ENCODE peak calls at places on chromosomes 6 and 20, in eight cellular contexts. Z, B, A, J, L, X, H and Y are unnamed samples.

GRCh38 chr6:9606435-9607134 is 808.3 kb downstream of the TFAP2A start:
- DNase-seq in Z (no peak), B (peak), A (no peak), J (no peak), L (peak), X (no peak), H (peak), Y (no peak)

GRCh38 chr6:12401200-12401599 is 111.0 kb downstream of the EDN1 start:
- DNase-seq in Z (no peak), B (no peak), A (no peak), J (no peak), L (no peak), X (no peak), H (no peak), Y (no peak)

GRCh38 chr6:33622456-33623431 is 1.6 kb downstream of the ITPR3 start:
- DNase-seq in Z (peak), B (no peak), A (no peak), J (no peak), L (no peak), X (no peak), H (no peak), Y (no peak)

GRCh38 chr6:148761532-148761951 is 14.7 kb downstream of the UST start:
- DNase-seq in Z (peak), B (no peak), A (peak), J (no peak), L (no peak), X (no peak), H (no peak), Y (no peak)

GRCh38 chr6:92408350-92408749 is 1011.0 kb downstream of the EPHA7 start:
- DNase-seq in Z (no peak), B (no peak), A (no peak), J (no peak), L (no peak), X (no peak), H (no peak), Y (no peak)

GRCh38 chr6:75317503-75318206 is 33.1 kb upstream of the TMEM30A start:
- DNase-seq in Z (no peak), B (no peak), A (no peak), J (no peak), L (no peak), X (no peak), H (no peak), Y (no peak)

GRCh38 chr6:83055366-83055964 is 10.2 kb downstream of the UBE3D start:
- DNase-seq in Z (no peak), B (peak), A (peak), J (peak), L (peak), X (no peak), H (peak), Y (peak)

GRCh38 chr6:142014515-142014914 is 118.2 kb upstream of the GJE1 start:
- DNase-seq in Z (no peak), B (no peak), A (no peak), J (peak), L (no peak), X (no peak), H (peak), Y (no peak)

GRCh38 chr20:21125072-21125848 is 622 bp upstream of the KIZ start:
- DNase-seq in Z (peak), B (peak), A (no peak), J (peak), L (peak), X (peak), H (peak), Y (no peak)

GRCh38 chr20:57287901-57288300 is 21.5 kb upstream of the BMP7 start:
- DNase-seq in Z (no peak), B (no peak), A (no peak), J (no peak), L (no peak), X (no peak), H (no peak), Y (no peak)

GRCh38 chr20:57288676-57289075 is 22.2 kb upstream of the BMP7 start:
- DNase-seq in Z (no peak), B (no peak), A (no peak), J (no peak), L (no peak), X (no peak), H (no peak), Y (no peak)

GRCh38 chr20:57290178-57290484 is 23.7 kb upstream of the BMP7 start:
- DNase-seq in Z (no peak), B (no peak), A (no peak), J (no peak), L (no peak), X (no peak), H (no peak), Y (no peak)

GRCh38 chr20:57289401-57290177 is 23.1 kb upstream of the BMP7 start:
- DNase-seq in Z (no peak), B (no peak), A (no peak), J (no peak), L (no peak), X (no peak), H (no peak), Y (no peak)

DNA sequence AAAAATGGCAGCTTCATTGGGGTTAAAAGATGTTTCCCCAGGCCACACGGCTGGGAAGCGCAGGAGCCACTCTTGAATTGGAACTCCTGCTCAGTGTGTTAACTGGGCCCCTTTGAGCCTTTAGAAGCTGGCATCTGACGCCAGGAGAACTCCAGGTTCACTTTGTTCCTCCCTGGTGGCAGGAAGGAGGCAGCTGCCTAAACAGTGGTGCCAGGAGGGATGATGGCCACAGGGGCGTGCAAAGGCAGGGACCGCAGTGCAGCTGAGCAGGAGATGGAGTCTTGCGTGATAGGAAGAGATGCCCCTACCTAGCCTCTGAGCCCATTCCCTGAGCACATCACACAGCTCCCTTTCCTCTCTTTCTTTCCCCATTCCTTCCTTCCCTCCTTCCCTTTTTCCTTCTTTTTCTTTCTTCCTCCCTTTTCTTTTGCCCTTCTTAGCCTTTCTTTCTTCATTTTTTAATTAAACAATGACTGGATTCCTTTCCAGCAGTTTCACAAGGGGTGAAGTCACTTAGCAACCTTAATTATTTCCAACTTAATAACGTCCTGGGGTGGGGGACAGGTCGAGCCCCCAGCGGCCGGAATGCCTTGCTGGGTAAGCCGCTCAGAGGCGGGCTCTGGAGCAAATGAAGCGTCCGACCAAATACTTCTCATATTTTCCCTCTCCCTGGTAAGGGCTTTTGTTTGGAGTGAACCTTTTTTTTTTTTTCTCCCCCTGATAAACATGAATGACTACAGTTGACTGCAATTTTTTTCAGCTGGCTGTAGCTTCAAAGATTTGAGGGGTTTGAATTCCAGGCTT is 20.8 kb upstream of the BMP7 start:
- DNase-seq in Z (no peak), B (no peak), A (no peak), J (no peak), L (no peak), X (no peak), H (no peak), Y (no peak)
- TF ChIP-seq CTCF in Z (no peak), B (no peak), A (no peak), J (no peak), L (no peak), X (no peak), H (no peak), Y (no peak)

DNA sequence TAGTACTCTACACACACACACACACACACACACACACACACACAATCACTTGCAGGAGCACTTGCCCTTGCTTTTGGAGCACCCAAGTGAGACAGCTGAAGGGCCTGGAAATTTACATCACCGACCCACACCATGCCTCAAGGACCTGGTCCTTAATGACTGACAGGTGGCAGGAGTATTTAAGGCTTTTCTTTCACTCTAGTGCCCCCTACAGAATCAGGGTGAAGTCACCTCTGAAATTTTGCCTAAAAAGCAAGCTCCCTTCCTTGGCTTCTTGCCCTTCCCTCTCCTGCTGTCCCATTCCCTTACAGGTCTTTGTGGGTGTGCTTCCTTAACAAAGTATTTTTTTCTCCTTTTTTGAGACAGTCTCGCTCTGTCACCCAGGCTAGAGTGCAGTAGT is 353.5 kb upstream of the IRAK1BP1 start:
- DNase-seq in Z (no peak), B (no peak), A (no peak), J (no peak), L (no peak), X (no peak), H (no peak), Y (peak)
- TF ChIP-seq CTCF in Z (no peak), B (no peak), A (no peak), J (no peak), L (peak), X (no peak), H (no peak), Y (no peak)

GRCh38 chr20:53382263-53382844 is 211.3 kb downstream of the ZNF217 start:
- DNase-seq in Z (no peak), B (no peak), A (no peak), J (no peak), L (no peak), X (peak), H (no peak), Y (no peak)
- TF ChIP-seq CTCF in Z (no peak), B (no peak), A (no peak), J (no peak), L (no peak), X (no peak), H (no peak), Y (no peak)

DNA sequence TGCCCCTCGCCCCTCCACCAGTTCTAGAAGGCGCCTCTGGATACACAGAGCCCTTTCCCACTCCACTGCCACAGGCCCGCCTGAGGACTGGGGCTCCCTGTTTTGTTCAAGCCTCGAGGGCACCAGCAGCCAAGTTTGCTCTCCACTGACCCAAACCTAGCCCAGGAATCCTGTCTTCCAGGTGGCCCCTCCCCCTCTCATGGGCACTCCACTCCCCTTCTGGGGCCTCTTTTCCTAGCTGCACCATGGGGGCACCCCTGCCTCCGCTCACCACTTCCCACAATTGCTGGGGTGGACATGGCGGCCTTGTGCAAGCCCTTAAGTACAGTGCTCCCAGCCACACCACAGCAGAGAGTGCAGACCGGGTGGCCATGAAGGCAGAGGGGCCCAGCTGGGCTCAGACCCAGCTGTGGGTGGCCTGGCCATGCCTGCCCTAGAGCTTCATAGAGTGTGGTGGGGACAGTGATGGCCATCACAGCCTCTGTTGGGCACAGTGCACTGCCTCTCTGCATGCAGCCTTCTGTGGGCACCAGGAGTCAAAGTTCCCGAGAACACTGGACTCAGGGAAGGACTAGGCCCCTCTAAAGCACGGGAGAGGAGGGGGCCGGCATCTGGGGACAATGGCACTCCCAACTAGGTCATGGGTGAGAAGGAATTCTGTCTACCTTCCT is 1.3 kb downstream of the MYL9 start:
- DNase-seq in Z (peak), B (no peak), A (no peak), J (no peak), L (no peak), X (no peak), H (no peak), Y (peak)
- TF ChIP-seq CTCF in Z (no peak), B (no peak), A (no peak), J (no peak), L (no peak), X (no peak), H (no peak), Y (no peak)